ENCODE peak calls at places on chromosomes 2 and 18, in eight cellular contexts. D, M, H, B, W, A, T and Z are unnamed samples.

GRCh38 chr18:36335476-36336279 is 38.2 kb downstream of the FHOD3 start:
- DNase-seq in D (no peak), M (no peak), T (no peak), W (peak), A (no peak), B (no peak), H (no peak), Z (no peak)

GRCh38 chr2:130372055-130372832 is 16.4 kb downstream of the PTPN18 start:
- DNase-seq in A (peak), W (peak), B (peak), D (peak), M (peak), H (peak), T (peak), Z (no peak)

GRCh38 chr18:55607763-55608162 is 19.8 kb upstream of the TCF4 start:
- DNase-seq in B (no peak), D (no peak), W (no peak), M (no peak), T (no peak), A (no peak), H (no peak), Z (no peak)

GRCh38 chr2:240796543-240797499 is 23.2 kb downstream of the KIF1A start:
- DNase-seq in A (no peak), W (no peak), M (no peak), D (no peak), T (peak), H (no peak), B (no peak), Z (no peak)

GRCh38 chr2:134124047-134124753 is 129.7 kb upstream of the MGAT5 start:
- DNase-seq in T (no peak), B (peak), A (no peak), M (no peak), W (no peak), D (no peak), H (no peak), Z (no peak)

GRCh38 chr18:331231-331771 is 63.5 kb upstream of the THOC1 start:
- DNase-seq in A (no peak), D (no peak), H (no peak), T (no peak), M (no peak), B (no peak), W (peak), Z (no peak)

GRCh38 chr2:75994759-75995158 is 284.0 kb upstream of the GCFC2 start:
- DNase-seq in H (peak), A (no peak), T (no peak), B (no peak), D (no peak), W (no peak), M (no peak), Z (no peak)

GRCh38 chr2:134461511-134461910 is 207.6 kb downstream of the MGAT5 start:
- DNase-seq in T (no peak), A (no peak), M (no peak), D (no peak), W (peak), B (no peak), H (no peak), Z (peak)

GRCh38 chr2:16390561-16390960 is 275.1 kb downstream of the CYRIA start:
- DNase-seq in A (no peak), W (no peak), D (no peak), H (no peak), T (no peak), B (no peak), M (no peak), Z (no peak)

GRCh38 chr18:27983780-27984179 is 193.2 kb downstream of the CDH2 start:
- DNase-seq in A (no peak), B (no peak), H (no peak), W (no peak), T (no peak), D (no peak), M (no peak), Z (no peak)

GRCh38 chr18:809985-810642 is 1.9 kb downstream of the YES1 start:
- DNase-seq in D (no peak), W (peak), H (no peak), T (no peak), A (no peak), B (no peak), M (no peak), Z (no peak)

GRCh38 chr2:186827862-186828492 is 21.0 kb downstream of the ZSWIM2 start:
- DNase-seq in T (no peak), A (no peak), M (no peak), W (no peak), H (no peak), B (no peak), D (no peak), Z (no peak)

GRCh38 chr18:34707670-34708069 is 2.4 kb upstream of the DTNA start:
- DNase-seq in T (no peak), A (peak), B (peak), M (peak), H (no peak), D (no peak), W (peak), Z (peak)

GRCh38 chr2:63875143-63875542 is 33.4 kb downstream of the UGP2 start:
- DNase-seq in M (no peak), B (no peak), T (no peak), H (no peak), W (no peak), A (peak), D (no peak), Z (peak)